ENCODE peak calls at places on chromosomes 5 and 9, in five cellular contexts. One of them, this sample, is unnamed.

GRCh38 chr5:156103116-156103860 is 223.7 kb upstream of the SGCD start:
- DNase-seq in Calu3: no peak
- DNase-seq in iris pigment epithelial cell: no peak
- DNase-seq in activated naive CD4-positive, alpha-beta T cell treated with anti-CD3 and anti-CD28 coated beads for 36 hours: no peak
- DNase-seq in SJSA1: no peak
- DNase-seq in this sample: no peak

GRCh38 chr9:130245474-130245873 is 20.1 kb upstream of the HMCN2 start:
- DNase-seq in activated naive CD4-positive, alpha-beta T cell treated with anti-CD3 and anti-CD28 coated beads for 36 hours: no peak
- DNase-seq in iris pigment epithelial cell: no peak
- DNase-seq in SJSA1: no peak
- DNase-seq in Calu3: no peak
- DNase-seq in this sample: no peak

GRCh38 chr9:36268007-36268427 is 9.8 kb upstream of the GNE start:
- DNase-seq in SJSA1: peak; percentile 39
- DNase-seq in iris pigment epithelial cell: peak; percentile 37
- DNase-seq in Calu3: peak; percentile 3
- DNase-seq in activated naive CD4-positive, alpha-beta T cell treated with anti-CD3 and anti-CD28 coated beads for 36 hours: no peak
- DNase-seq in this sample: no peak

GRCh38 chr5:170404398-170404797 is 15.2 kb upstream of the KCNMB1 start:
- DNase-seq in iris pigment epithelial cell: no peak
- DNase-seq in SJSA1: no peak
- DNase-seq in Calu3: no peak
- DNase-seq in activated naive CD4-positive, alpha-beta T cell treated with anti-CD3 and anti-CD28 coated beads for 36 hours: no peak
- DNase-seq in this sample: no peak

GRCh38 chr5:59466271-59466670 is 427.3 kb downstream of the PDE4D start:
- DNase-seq in Calu3: no peak
- DNase-seq in activated naive CD4-positive, alpha-beta T cell treated with anti-CD3 and anti-CD28 coated beads for 36 hours: no peak
- DNase-seq in SJSA1: no peak
- DNase-seq in iris pigment epithelial cell: peak; percentile 17
- DNase-seq in this sample: no peak

GRCh38 chr5:28077291-28078240 is 1039.2 kb upstream of the CDH9 start:
- DNase-seq in Calu3: no peak
- DNase-seq in iris pigment epithelial cell: no peak
- DNase-seq in activated naive CD4-positive, alpha-beta T cell treated with anti-CD3 and anti-CD28 coated beads for 36 hours: no peak
- DNase-seq in SJSA1: no peak
- DNase-seq in this sample: no peak

GRCh38 chr5:159405611-159406031 is 75.3 kb upstream of the IL12B start:
- DNase-seq in Calu3: no peak
- DNase-seq in iris pigment epithelial cell: no peak
- DNase-seq in SJSA1: no peak
- DNase-seq in activated naive CD4-positive, alpha-beta T cell treated with anti-CD3 and anti-CD28 coated beads for 36 hours: no peak
- DNase-seq in this sample: no peak

GRCh38 chr9:90870646-90871326 is 69.2 kb downstream of the SYK start:
- DNase-seq in SJSA1: no peak
- DNase-seq in iris pigment epithelial cell: peak; percentile 34
- DNase-seq in activated naive CD4-positive, alpha-beta T cell treated with anti-CD3 and anti-CD28 coated beads for 36 hours: peak; percentile 67
- DNase-seq in Calu3: peak; percentile 14
- DNase-seq in this sample: peak; percentile 27

GRCh38 chr9:20478780-20479179 is 143.5 kb downstream of the MLLT3 start:
- DNase-seq in iris pigment epithelial cell: no peak
- DNase-seq in Calu3: no peak
- DNase-seq in activated naive CD4-positive, alpha-beta T cell treated with anti-CD3 and anti-CD28 coated beads for 36 hours: no peak
- DNase-seq in SJSA1: no peak
- DNase-seq in this sample: no peak

GRCh38 chr9:87659534-87660419 is 66.1 kb upstream of the CTSL start:
- DNase-seq in Calu3: no peak
- DNase-seq in iris pigment epithelial cell: no peak
- DNase-seq in activated naive CD4-positive, alpha-beta T cell treated with anti-CD3 and anti-CD28 coated beads for 36 hours: no peak
- DNase-seq in SJSA1: no peak
- DNase-seq in this sample: no peak

GRCh38 chr9:112554516-112554915 is 67.9 kb downstream of the KIAA1958 start:
- DNase-seq in activated naive CD4-positive, alpha-beta T cell treated with anti-CD3 and anti-CD28 coated beads for 36 hours: no peak
- DNase-seq in iris pigment epithelial cell: peak; percentile 78
- DNase-seq in Calu3: no peak
- DNase-seq in SJSA1: no peak
- DNase-seq in this sample: no peak

GRCh38 chr5:59893436-59894227 is at the start of gene PDE4D:
- DNase-seq in Calu3: peak; percentile 73
- DNase-seq in iris pigment epithelial cell: peak; percentile 63
- DNase-seq in SJSA1: peak; percentile 20
- DNase-seq in activated naive CD4-positive, alpha-beta T cell treated with anti-CD3 and anti-CD28 coated beads for 36 hours: peak; percentile 21
- DNase-seq in this sample: no peak

GRCh38 chr9:28332648-28333047 is 759.4 kb upstream of the C9orf72 start:
- DNase-seq in iris pigment epithelial cell: no peak
- DNase-seq in SJSA1: no peak
- DNase-seq in activated naive CD4-positive, alpha-beta T cell treated with anti-CD3 and anti-CD28 coated beads for 36 hours: no peak
- DNase-seq in Calu3: no peak
- DNase-seq in this sample: no peak

GRCh38 chr9:132547976-132548730 is 34.3 kb upstream of the BARHL1 start:
- DNase-seq in SJSA1: no peak
- DNase-seq in Calu3: peak; percentile 48
- DNase-seq in iris pigment epithelial cell: no peak
- DNase-seq in activated naive CD4-positive, alpha-beta T cell treated with anti-CD3 and anti-CD28 coated beads for 36 hours: no peak
- DNase-seq in this sample: no peak

GRCh38 chr9:34984049-34984448 is 5.5 kb upstream of the DNAJB5 start:
- DNase-seq in SJSA1: no peak
- DNase-seq in activated naive CD4-positive, alpha-beta T cell treated with anti-CD3 and anti-CD28 coated beads for 36 hours: peak; percentile 64
- DNase-seq in iris pigment epithelial cell: peak; percentile 24
- DNase-seq in Calu3: no peak
- DNase-seq in this sample: no peak

GRCh38 chr5:134611515-134611914 is 21.1 kb downstream of the SAR1B start:
- DNase-seq in SJSA1: no peak
- DNase-seq in Calu3: no peak
- DNase-seq in activated naive CD4-positive, alpha-beta T cell treated with anti-CD3 and anti-CD28 coated beads for 36 hours: no peak
- DNase-seq in iris pigment epithelial cell: no peak
- DNase-seq in this sample: no peak

GRCh38 chr9:95666096-95666784 is 149.5 kb upstream of the PTCH1 start:
- DNase-seq in SJSA1: peak; percentile 89
- DNase-seq in activated naive CD4-positive, alpha-beta T cell treated with anti-CD3 and anti-CD28 coated beads for 36 hours: no peak
- DNase-seq in Calu3: no peak
- DNase-seq in iris pigment epithelial cell: no peak
- DNase-seq in this sample: no peak

GRCh38 chr9:134488251-134488900 is 153.2 kb upstream of the COL5A1 start:
- DNase-seq in iris pigment epithelial cell: no peak
- DNase-seq in SJSA1: no peak
- DNase-seq in activated naive CD4-positive, alpha-beta T cell treated with anti-CD3 and anti-CD28 coated beads for 36 hours: no peak
- DNase-seq in Calu3: no peak
- DNase-seq in this sample: no peak

GRCh38 chr5:149048806-149049205 is 14.1 kb downstream of the SH3TC2 start:
- DNase-seq in Calu3: no peak
- DNase-seq in iris pigment epithelial cell: no peak
- DNase-seq in activated naive CD4-positive, alpha-beta T cell treated with anti-CD3 and anti-CD28 coated beads for 36 hours: no peak
- DNase-seq in SJSA1: no peak
- DNase-seq in this sample: no peak

GRCh38 chr5:149210229-149210628 is 61.4 kb upstream of the AFAP1L1 start:
- DNase-seq in activated naive CD4-positive, alpha-beta T cell treated with anti-CD3 and anti-CD28 coated beads for 36 hours: no peak
- DNase-seq in SJSA1: peak; percentile 99
- DNase-seq in iris pigment epithelial cell: peak; percentile 82
- DNase-seq in Calu3: no peak
- DNase-seq in this sample: peak; percentile 88

GRCh38 chr9:12511726-12512125 is 181.5 kb upstream of the TYRP1 start:
- DNase-seq in activated naive CD4-positive, alpha-beta T cell treated with anti-CD3 and anti-CD28 coated beads for 36 hours: no peak
- DNase-seq in iris pigment epithelial cell: no peak
- DNase-seq in Calu3: no peak
- DNase-seq in SJSA1: no peak
- DNase-seq in this sample: no peak

GRCh38 chr5:124309241-124309977 is 437.0 kb downstream of the ZNF608 start:
- DNase-seq in activated naive CD4-positive, alpha-beta T cell treated with anti-CD3 and anti-CD28 coated beads for 36 hours: no peak
- DNase-seq in iris pigment epithelial cell: no peak
- DNase-seq in Calu3: no peak
- DNase-seq in SJSA1: no peak
- DNase-seq in this sample: no peak